ENCODE peak calls at places on chromosomes 5 and 9, in five cellular contexts. One of them, this sample, is unnamed.

GRCh38 chr5:120678279-120678678 is 214.2 kb downstream of the PRR16 start:
- DNase-seq in AG10803: peak; percentile 38
- DNase-seq in Calu3: no peak
- DNase-seq in HFF-Myc: no peak
- DNase-seq in HL-60: no peak
- DNase-seq in this sample: no peak

GRCh38 chr9:16532681-16533450 is 337.6 kb downstream of the BNC2 start:
- DNase-seq in AG10803: peak; percentile 62
- DNase-seq in Calu3: no peak
- DNase-seq in HFF-Myc: no peak
- DNase-seq in HL-60: no peak
- DNase-seq in this sample: no peak

GRCh38 chr9:115849679-115850412 is 303.7 kb upstream of the PAPPA start:
- DNase-seq in AG10803: peak; percentile 90
- DNase-seq in Calu3: no peak
- DNase-seq in HFF-Myc: no peak
- DNase-seq in HL-60: no peak
- DNase-seq in this sample: no peak

GRCh38 chr9:98011122-98011521 is 28.0 kb downstream of the ANP32B start:
- DNase-seq in AG10803: no peak
- DNase-seq in Calu3: no peak
- DNase-seq in HFF-Myc: no peak
- DNase-seq in HL-60: no peak
- DNase-seq in this sample: no peak

GRCh38 chr9:130634191-130634768 is 30.1 kb upstream of the PRDM12 start:
- DNase-seq in AG10803: no peak
- DNase-seq in Calu3: no peak
- DNase-seq in HFF-Myc: no peak
- DNase-seq in HL-60: no peak
- DNase-seq in this sample: no peak

GRCh38 chr5:72160299-72160698 is 53.0 kb downstream of the MAP1B start:
- DNase-seq in AG10803: peak; percentile 70
- DNase-seq in Calu3: no peak
- DNase-seq in HFF-Myc: no peak
- DNase-seq in HL-60: no peak
- DNase-seq in this sample: no peak

GRCh38 chr9:3751125-3751758 is 225.4 kb upstream of the RFX3 start:
- DNase-seq in AG10803: peak; percentile 99
- DNase-seq in Calu3: peak; percentile 12
- DNase-seq in HFF-Myc: peak; percentile 19
- DNase-seq in HL-60: peak; percentile 12
- DNase-seq in this sample: no peak

GRCh38 chr9:75087279-75087823 is 604 bp downstream of the NMRK1 start:
- DNase-seq in AG10803: peak; percentile 62
- DNase-seq in Calu3: peak; percentile 11
- DNase-seq in HFF-Myc: no peak
- DNase-seq in HL-60: peak; percentile 60
- DNase-seq in this sample: no peak

GRCh38 chr5:119954106-119954505 is 324.7 kb downstream of the FAM170A start:
- DNase-seq in AG10803: no peak
- DNase-seq in Calu3: no peak
- DNase-seq in HFF-Myc: no peak
- DNase-seq in HL-60: no peak
- DNase-seq in this sample: no peak

GRCh38 chr5:1772634-1773033 is 27.0 kb downstream of the MRPL36 start:
- DNase-seq in AG10803: peak; percentile 48
- DNase-seq in Calu3: no peak
- DNase-seq in HFF-Myc: no peak
- DNase-seq in HL-60: no peak
- DNase-seq in this sample: peak; percentile 58

GRCh38 chr5:122480146-122480545 is 168.1 kb downstream of the SNCAIP start:
- DNase-seq in AG10803: no peak
- DNase-seq in Calu3: no peak
- DNase-seq in HFF-Myc: no peak
- DNase-seq in HL-60: no peak
- DNase-seq in this sample: no peak

GRCh38 chr5:1211701-1212100 is 10.3 kb downstream of the SLC6A19 start:
- DNase-seq in AG10803: no peak
- DNase-seq in Calu3: no peak
- DNase-seq in HFF-Myc: no peak
- DNase-seq in HL-60: no peak
- DNase-seq in this sample: no peak

GRCh38 chr5:32531885-32532520 is 53.4 kb upstream of the SUB1 start:
- DNase-seq in AG10803: peak; percentile 58
- DNase-seq in Calu3: peak; percentile 25
- DNase-seq in HFF-Myc: no peak
- DNase-seq in HL-60: peak; percentile 9
- DNase-seq in this sample: no peak

GRCh38 chr5:75048457-75048953 is 3.9 kb downstream of the GCNT4 start:
- DNase-seq in AG10803: peak; percentile 46
- DNase-seq in Calu3: no peak
- DNase-seq in HFF-Myc: no peak
- DNase-seq in HL-60: no peak
- DNase-seq in this sample: no peak

GRCh38 chr5:108432024-108432423 is 50.1 kb upstream of the FBXL17 start:
- DNase-seq in AG10803: peak; percentile 37
- DNase-seq in Calu3: no peak
- DNase-seq in HFF-Myc: no peak
- DNase-seq in HL-60: no peak
- DNase-seq in this sample: no peak

GRCh38 chr9:125455132-125455531 is 193.5 kb downstream of the GAPVD1 start:
- DNase-seq in AG10803: no peak
- DNase-seq in Calu3: no peak
- DNase-seq in HFF-Myc: no peak
- DNase-seq in HL-60: no peak
- DNase-seq in this sample: no peak

GRCh38 chr5:17305964-17306725 is 88.7 kb downstream of the BASP1 start:
- DNase-seq in AG10803: peak; percentile 77
- DNase-seq in Calu3: peak; percentile 26
- DNase-seq in HFF-Myc: no peak
- DNase-seq in HL-60: no peak
- DNase-seq in this sample: peak; percentile 98

GRCh38 chr5:44943637-44944036 is 134.9 kb downstream of the MRPS30 start:
- DNase-seq in AG10803: peak; percentile 83
- DNase-seq in Calu3: no peak
- DNase-seq in HFF-Myc: no peak
- DNase-seq in HL-60: no peak
- DNase-seq in this sample: no peak

GRCh38 chr9:89435315-89435823 is 62.5 kb downstream of the SEMA4D start:
- DNase-seq in AG10803: no peak
- DNase-seq in Calu3: peak; percentile 80
- DNase-seq in HFF-Myc: no peak
- DNase-seq in HL-60: no peak
- DNase-seq in this sample: peak; percentile 99

GRCh38 chr9:101140728-101141127 is 112.2 kb downstream of the PLPPR1 start:
- DNase-seq in AG10803: no peak
- DNase-seq in Calu3: no peak
- DNase-seq in HFF-Myc: no peak
- DNase-seq in HL-60: no peak
- DNase-seq in this sample: no peak

GRCh38 chr9:103245369-103245768 is 250.2 kb downstream of the CYLC2 start:
- DNase-seq in AG10803: no peak
- DNase-seq in Calu3: no peak
- DNase-seq in HFF-Myc: no peak
- DNase-seq in HL-60: no peak
- DNase-seq in this sample: peak; percentile 17

GRCh38 chr5:180080670-180081280 is 9.2 kb upstream of the RNF130 start:
- DNase-seq in AG10803: no peak
- DNase-seq in Calu3: no peak
- DNase-seq in HFF-Myc: no peak
- DNase-seq in HL-60: no peak
- DNase-seq in this sample: no peak

GRCh38 chr5:31469886-31470285 is 62.0 kb downstream of the DROSHA start:
- DNase-seq in AG10803: peak; percentile 70
- DNase-seq in Calu3: no peak
- DNase-seq in HFF-Myc: no peak
- DNase-seq in HL-60: no peak
- DNase-seq in this sample: no peak

GRCh38 chr5:129099184-129099570 is 4.6 kb downstream of the ISOC1 start:
- DNase-seq in AG10803: no peak
- DNase-seq in Calu3: no peak
- DNase-seq in HFF-Myc: no peak
- DNase-seq in HL-60: no peak
- DNase-seq in this sample: no peak

GRCh38 chr5:108382784-108383358 is 973 bp upstream of the FBXL17 start:
- DNase-seq in AG10803: peak; percentile 8
- DNase-seq in Calu3: peak; percentile 15
- DNase-seq in HFF-Myc: no peak
- DNase-seq in HL-60: peak; percentile 17
- DNase-seq in this sample: no peak

DNA sequence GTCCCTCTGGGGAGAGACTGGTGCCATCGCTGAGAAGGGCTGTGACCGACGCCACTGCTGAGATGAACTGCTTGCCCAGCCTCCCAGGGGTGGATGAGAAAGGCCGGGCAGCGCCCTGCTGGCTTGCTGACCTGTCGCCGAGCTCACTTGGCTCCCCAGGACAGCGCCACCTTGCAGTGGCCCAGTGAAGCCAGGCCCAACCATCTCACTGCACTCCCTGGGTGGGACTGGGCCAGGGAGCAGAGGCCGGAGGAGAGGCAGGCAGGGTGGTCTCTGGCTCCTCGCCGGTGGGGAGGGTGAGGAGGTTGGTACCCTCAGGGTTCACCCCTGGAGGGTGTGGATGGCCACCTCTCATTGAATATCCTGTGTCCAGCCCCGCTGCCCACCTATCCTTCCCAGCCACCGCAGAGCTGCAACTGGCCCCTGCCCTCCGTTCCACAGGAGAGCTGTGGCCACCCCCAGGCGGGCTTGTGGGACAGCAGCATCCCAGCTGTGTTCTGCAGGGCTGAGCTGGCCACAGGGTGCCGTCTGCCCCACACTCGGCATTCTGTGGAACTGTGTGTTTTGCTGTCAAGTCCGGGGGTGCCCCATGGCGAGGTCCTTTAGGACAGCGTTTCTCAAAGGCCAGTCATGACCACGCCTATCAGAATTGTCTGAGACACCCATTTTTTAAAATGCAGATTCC is 41.0 kb upstream of the FCN2 start:
- DNase-seq in AG10803: no peak
- DNase-seq in Calu3: no peak
- DNase-seq in HFF-Myc: no peak
- DNase-seq in HL-60: no peak
- DNase-seq in this sample: no peak
- TF ChIP-seq CTCF in AG10803: no peak
- TF ChIP-seq CTCF in Calu3: no peak
- TF ChIP-seq CTCF in HFF-Myc: peak; percentile 16
- TF ChIP-seq CTCF in HL-60: no peak
- TF ChIP-seq CTCF in this sample: peak; percentile 27

GRCh38 chr5:69414885-69415583 is at the start of gene MARVELD2:
- DNase-seq in AG10803: peak; percentile 39
- DNase-seq in Calu3: peak; percentile 93
- DNase-seq in HFF-Myc: no peak
- DNase-seq in HL-60: no peak
- DNase-seq in this sample: peak; percentile 79
- TF ChIP-seq CTCF in AG10803: peak; percentile 40
- TF ChIP-seq CTCF in Calu3: no peak
- TF ChIP-seq CTCF in HFF-Myc: no peak
- TF ChIP-seq CTCF in HL-60: no peak
- TF ChIP-seq CTCF in this sample: peak; percentile 84

DNA sequence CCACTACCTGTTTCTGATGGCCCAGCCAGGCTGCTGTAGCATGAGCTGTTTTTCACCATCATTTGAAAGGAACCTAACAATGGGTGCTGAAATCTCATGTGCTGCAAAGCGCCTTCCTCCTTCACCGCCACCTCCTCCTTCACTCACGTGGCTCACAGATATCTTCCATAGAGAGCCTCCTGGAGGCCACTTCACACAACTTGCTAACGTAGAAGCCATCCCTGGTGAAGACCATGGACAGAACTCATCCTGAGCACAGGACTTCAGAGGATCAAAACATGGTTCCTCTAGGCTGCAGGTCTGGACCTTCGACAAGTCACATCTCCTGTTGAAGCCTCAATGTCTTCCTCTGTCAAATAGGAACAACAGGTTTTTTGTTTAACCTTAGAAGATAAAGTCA is 155.5 kb upstream of the RAD23B start:
- DNase-seq in AG10803: no peak
- DNase-seq in Calu3: no peak
- DNase-seq in HFF-Myc: no peak
- DNase-seq in HL-60: peak; percentile 2
- DNase-seq in this sample: no peak
- TF ChIP-seq CTCF in AG10803: no peak
- TF ChIP-seq CTCF in Calu3: no peak
- TF ChIP-seq CTCF in HFF-Myc: no peak
- TF ChIP-seq CTCF in HL-60: no peak
- TF ChIP-seq CTCF in this sample: no peak

GRCh38 chr9:76296561-76297276 is 97.5 kb downstream of the RFK start:
- DNase-seq in AG10803: no peak
- DNase-seq in Calu3: no peak
- DNase-seq in HFF-Myc: no peak
- DNase-seq in HL-60: no peak
- DNase-seq in this sample: no peak
- TF ChIP-seq CTCF in AG10803: no peak
- TF ChIP-seq CTCF in Calu3: no peak
- TF ChIP-seq CTCF in HFF-Myc: no peak
- TF ChIP-seq CTCF in HL-60: no peak
- TF ChIP-seq CTCF in this sample: no peak